ENCODE peak calls at places on chromosome 4, in eight cellular contexts. T is Caco-2, U is A549, Y is IMR-90, V is astrocyte, Q is PC-9, Z is right lobe of liver, F is fibroblast of pulmonary artery. X is an unnamed sample.

GRCh38 chr4:158182736-158183135 is 9.9 kb upstream of the GASK1B start:
- DNase-seq in T (no peak), U (no peak), Y (no peak), V (no peak), Q (no peak), Z (no peak), F (no peak), X (no peak)

GRCh38 chr4:15753786-15754185 is 24.3 kb upstream of the CD38 start:
- DNase-seq in T (no peak), U (no peak), Y (peak), V (peak), Q (no peak), Z (peak), F (peak), X (no peak)

GRCh38 chr4:125323547-125324100 is 8.9 kb downstream of the FAT4 start:
- DNase-seq in T (no peak), U (peak), Y (peak), V (peak), Q (peak), Z (no peak), F (peak), X (peak)

GRCh38 chr4:38189445-38189844 is 229.2 kb downstream of the PTTG2 start:
- DNase-seq in T (no peak), U (peak), Y (peak), V (peak), Q (peak), Z (no peak), F (peak), X (peak)

GRCh38 chr4:173807347-173807746 is 277.3 kb upstream of the HAND2 start:
- DNase-seq in T (no peak), U (no peak), Y (no peak), V (no peak), Q (no peak), Z (no peak), F (peak), X (peak)

GRCh38 chr4:2954358-2955185 is 8.6 kb downstream of the NOP14 start:
- DNase-seq in T (no peak), U (peak), Y (no peak), V (no peak), Q (no peak), Z (no peak), F (no peak), X (no peak)

GRCh38 chr4:99885063-99885664 is 9.1 kb downstream of the LAMTOR3 start:
- DNase-seq in T (peak), U (peak), Y (peak), V (peak), Q (no peak), Z (no peak), F (peak), X (peak)

GRCh38 chr4:4271912-4272311 is 18.0 kb downstream of the LYAR start:
- DNase-seq in T (no peak), U (peak), Y (no peak), V (no peak), Q (no peak), Z (no peak), F (peak), X (peak)

GRCh38 chr4:57037982-57038604 is 59.4 kb downstream of the POLR2B start:
- DNase-seq in T (peak), U (peak), Y (peak), V (no peak), Q (peak), Z (peak), F (peak), X (peak)

GRCh38 chr4:168866635-168867034 is 143.4 kb downstream of the CBR4 start:
- DNase-seq in T (no peak), U (no peak), Y (no peak), V (no peak), Q (no peak), Z (no peak), F (no peak), X (no peak)

GRCh38 chr4:5979981-5980380 is 38.2 kb downstream of the C4orf50 start:
- DNase-seq in T (peak), U (peak), Y (no peak), V (no peak), Q (peak), Z (no peak), F (peak), X (no peak)
- TF ChIP-seq CTCF in T (peak), U (peak), Y (peak), V (peak), Q (no peak), Z (peak), F (peak), X (no peak)

DNA sequence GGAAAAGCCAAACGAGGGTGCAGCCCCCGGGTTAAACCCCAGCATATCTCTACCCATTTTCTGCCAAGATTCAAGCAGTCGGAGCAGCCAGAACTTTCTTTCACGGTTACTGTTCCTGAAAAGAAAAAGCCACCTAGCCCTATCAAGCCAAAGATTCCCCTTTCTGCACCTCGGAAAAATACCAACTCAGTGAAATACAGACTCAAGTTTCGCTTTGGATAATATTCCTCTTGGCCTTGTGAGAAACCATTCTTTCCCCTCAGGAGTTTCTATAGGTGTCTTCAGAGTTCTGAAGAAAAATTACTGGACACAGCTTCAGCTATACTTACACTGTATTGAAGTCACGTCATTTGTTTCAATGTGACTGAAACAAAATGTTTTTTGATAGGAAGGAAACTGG is 20.0 kb downstream of the FGF5 start:
- DNase-seq in T (no peak), U (no peak), Y (no peak), V (no peak), Q (no peak), Z (no peak), F (peak), X (no peak)
- H3K4me3 ChIP-seq in T (no peak), U (no peak), Y (no peak), V (no peak), Q (no peak), Z (no peak), F (peak), X (no peak)

GRCh38 chr4:82799006-82799881 is 648 bp upstream of the SCD5 start:
- DNase-seq in T (no peak), U (no peak), Y (no peak), V (no peak), Q (no peak), Z (no peak), F (no peak), X (no peak)

GRCh38 chr4:82798168-82799005 is at the start of gene SCD5:
- DNase-seq in T (peak), U (peak), Y (peak), V (peak), Q (peak), Z (peak), F (peak), X (peak)

GRCh38 chr4:82802906-82803305 is 4.3 kb upstream of the SCD5 start:
- DNase-seq in T (no peak), U (no peak), Y (no peak), V (no peak), Q (no peak), Z (no peak), F (peak), X (no peak)

GRCh38 chr4:82803746-82804145 is 5.2 kb upstream of the SCD5 start:
- DNase-seq in T (no peak), U (no peak), Y (no peak), V (no peak), Q (no peak), Z (no peak), F (no peak), X (no peak)

DNA sequence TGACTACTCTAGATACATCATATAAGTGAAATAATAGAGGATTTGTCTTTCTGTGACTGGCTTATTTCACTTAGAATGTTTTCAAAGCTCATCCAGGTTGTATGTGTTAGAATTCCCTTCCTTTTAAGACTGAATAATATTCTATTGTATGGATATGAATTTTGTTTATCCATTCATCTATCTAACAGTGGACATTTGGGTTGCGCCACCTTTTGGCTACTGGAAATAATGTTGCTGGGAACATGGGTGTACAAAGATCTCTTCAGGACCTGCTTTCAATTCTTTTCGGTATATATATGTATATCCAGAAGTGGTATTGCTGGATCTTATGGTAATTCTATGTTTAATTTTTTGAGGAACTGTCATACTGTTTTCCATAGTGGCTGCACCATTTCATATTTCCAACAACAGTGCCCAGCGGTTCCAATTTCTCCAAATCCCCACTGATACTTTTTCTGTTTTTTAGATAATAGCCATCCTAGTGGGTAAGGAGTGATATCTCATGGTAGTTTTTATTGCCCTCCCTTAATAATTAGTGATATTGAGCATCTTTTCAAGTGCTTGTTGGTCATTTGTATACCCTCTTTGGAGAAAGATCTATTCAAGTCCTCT is 3.4 kb upstream of the SCD5 start:
- DNase-seq in T (peak), U (peak), Y (peak), V (peak), Q (peak), Z (no peak), F (peak), X (peak)
- TF ChIP-seq CTCF in T (peak), U (peak), Y (peak), V (peak), Q (peak), Z (peak), F (peak), X (peak)

DNA sequence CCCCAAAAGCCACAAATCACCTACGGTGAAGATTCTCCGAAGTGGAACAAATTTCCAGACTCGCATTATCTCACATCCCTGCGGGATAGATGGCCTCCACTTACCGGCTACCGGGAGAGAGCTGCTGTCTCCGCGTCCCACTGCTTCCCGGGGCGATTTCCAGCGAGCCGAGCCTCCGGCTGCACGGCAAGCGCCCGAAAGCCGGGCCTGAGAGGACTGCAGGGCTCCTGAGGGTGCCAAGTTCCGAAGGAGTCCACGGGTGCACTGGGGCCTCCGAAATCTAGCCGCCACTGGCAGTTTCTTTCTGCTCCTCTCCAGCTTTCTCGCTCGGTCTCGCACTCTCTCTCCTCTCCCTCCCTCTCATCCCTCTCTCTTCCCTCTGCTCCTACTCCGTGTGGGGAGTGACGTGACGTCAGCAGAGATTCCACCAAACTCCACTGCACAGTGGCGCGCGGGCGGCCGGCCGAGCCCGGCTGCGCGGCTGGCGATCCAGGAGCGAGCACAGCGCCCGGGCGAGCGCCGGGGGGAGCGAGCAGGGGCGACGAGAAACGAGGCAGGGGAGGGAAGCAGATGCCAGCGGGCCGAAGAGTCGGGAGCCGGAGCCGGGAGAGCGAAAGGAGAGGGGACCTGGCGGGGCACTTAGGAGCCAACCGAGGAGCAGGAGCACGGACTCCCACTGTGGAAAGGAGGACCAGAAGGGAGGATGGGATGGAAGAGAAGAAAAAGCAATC is 14.0 kb upstream of the PITX2 start:
- DNase-seq in T (peak), U (peak), Y (peak), V (peak), Q (no peak), Z (no peak), F (peak), X (peak)
- H3K4me3 ChIP-seq in T (peak), U (peak), Y (peak), V (peak), Q (no peak), Z (no peak), F (peak), X (peak)

GRCh38 chr4:119490335-119490734 is 138.3 kb downstream of the PDE5A start:
- DNase-seq in T (peak), U (peak), Y (peak), V (no peak), Q (no peak), Z (no peak), F (peak), X (no peak)
- TF ChIP-seq CTCF in T (peak), U (no peak), Y (peak), V (peak), Q (no peak), Z (peak), F (peak), X (peak)

GRCh38 chr4:180134116-180134866 is 2108.9 kb upstream of the TENM3 start:
- DNase-seq in T (no peak), U (no peak), Y (no peak), V (no peak), Q (peak), Z (no peak), F (no peak), X (no peak)
- H3K4me3 ChIP-seq in T (no peak), U (no peak), Y (peak), V (peak), Q (no peak), Z (no peak), F (no peak), X (no peak)

X was measured in foreskin fibroblast.